ENCODE peak calls at places on chromosomes 6 and 20, in nine cellular contexts. M is heart right ventricle; W is lung; N is heart left ventricle; A is mammary epithelial cell; C is CD8-positive, alpha-beta memory T cell; J is RPMI8226; O is adipocyte; K is H1. X is an unnamed sample.

GRCh38 chr6:38443750-38444149 is 196.0 kb downstream of the BTBD9 start:
- DNase-seq in K (no peak), O (no peak), W (no peak), N (no peak), J (no peak), A (no peak), M (no peak), C (no peak), X (peak)

GRCh38 chr6:8392569-8392968 is 42.8 kb downstream of the SLC35B3 start:
- DNase-seq in O (no peak), C (no peak), K (no peak), J (peak), A (no peak), W (no peak), M (no peak), N (no peak), X (no peak)

GRCh38 chr20:15703171-15703911 is 869.9 kb downstream of the KIF16B start:
- DNase-seq in J (no peak), C (no peak), O (no peak), N (no peak), A (peak), W (no peak), M (no peak), K (no peak), X (peak)

GRCh38 chr6:12637960-12638641 is 78.5 kb upstream of the PHACTR1 start:
- DNase-seq in K (peak), O (peak), M (peak), N (no peak), W (peak), J (peak), A (peak), C (no peak), X (peak)

GRCh38 chr6:106751501-106752252 is 122.3 kb downstream of the QRSL1 start:
- DNase-seq in M (no peak), A (peak), K (no peak), C (no peak), W (no peak), N (no peak), J (no peak), O (no peak), X (no peak)

GRCh38 chr20:61220131-61220530 is 31.9 kb upstream of the CDH4 start:
- DNase-seq in J (no peak), K (no peak), W (no peak), C (no peak), M (no peak), N (no peak), O (no peak), A (peak), X (no peak)

GRCh38 chr6:53943410-53943809 is 148.6 kb downstream of the LRRC1 start:
- DNase-seq in A (no peak), M (no peak), K (no peak), J (peak), N (no peak), W (no peak), O (peak), C (no peak), X (no peak)

GRCh38 chr6:89944826-89945407 is 50.6 kb downstream of the GJA10 start:
- DNase-seq in J (no peak), M (no peak), W (no peak), K (no peak), C (no peak), A (no peak), O (no peak), N (no peak), X (peak)

GRCh38 chr20:56400001-56400640 is 7.7 kb downstream of the CSTF1 start:
- DNase-seq in J (peak), O (peak), C (peak), W (peak), M (no peak), K (no peak), A (peak), N (no peak), X (peak)

GRCh38 chr6:108635505-108636226 is 74.9 kb downstream of the FOXO3 start:
- DNase-seq in J (no peak), A (peak), C (peak), M (no peak), N (no peak), O (no peak), W (peak), K (no peak), X (peak)

GRCh38 chr6:164098857-164099534 is 684.5 kb downstream of the QKI start:
- DNase-seq in N (no peak), K (no peak), C (no peak), W (no peak), M (peak), O (no peak), J (no peak), A (no peak), X (peak)

GRCh38 chr6:49565855-49566254 is 15.4 kb downstream of the C6orf141 start:
- DNase-seq in C (no peak), K (no peak), N (no peak), W (no peak), O (no peak), A (no peak), J (no peak), M (no peak), X (peak)

GRCh38 chr20:52874241-52874640 is 97.9 kb upstream of the TSHZ2 start:
- DNase-seq in W (no peak), N (no peak), O (no peak), K (no peak), C (no peak), M (no peak), J (no peak), A (no peak), X (no peak)

GRCh38 chr6:84763397-84764331 is 734 bp downstream of the TBX18 start:
- DNase-seq in J (no peak), O (peak), M (peak), A (peak), C (no peak), N (peak), K (no peak), W (no peak), X (peak)

GRCh38 chr6:5084787-5085637 is at the start of gene PPP1R3G:
- DNase-seq in N (peak), C (no peak), A (peak), M (peak), K (no peak), W (no peak), J (peak), O (peak), X (peak)

GRCh38 chr20:47188540-47188939 is 168.0 kb downstream of the ZMYND8 start:
- DNase-seq in C (no peak), M (no peak), W (no peak), O (no peak), A (no peak), J (no peak), K (no peak), N (no peak), X (no peak)

GRCh38 chr6:68975064-68975463 is 340.0 kb downstream of the ADGRB3 start:
- DNase-seq in M (no peak), W (no peak), C (no peak), K (no peak), O (no peak), N (no peak), J (no peak), A (no peak), X (peak)

GRCh38 chr6:89745728-89746127 is 73.9 kb downstream of the MDN1 start:
- DNase-seq in O (peak), N (no peak), A (no peak), J (no peak), M (no peak), C (no peak), K (no peak), W (no peak), X (peak)

GRCh38 chr6:82129814-82130213 is 117.7 kb downstream of the IBTK start:
- DNase-seq in W (no peak), N (no peak), M (no peak), A (no peak), C (no peak), J (no peak), K (no peak), O (peak), X (peak)